ENCODE peak calls at places on chromosomes 3 and 15, in four cellular contexts. L is activated T-helper 1 cell treated with anti-CD3 and anti-CD28 coated beads, Interleukin-2, amount 50 U/mL, for 16 hours; S is DMS153; Y is stimulated activated naive CD8-positive, alpha-beta T cell treated with anti-CD3 and anti-CD28 coated beads, Interleukin-15, amount 100 ng/mL, for 72 hours. B is an unnamed sample.

GRCh38 chr3:57079221-57079831 is 18.9 kb downstream of the SPATA12 start:
- DNase-seq in S (no peak), Y (peak; percentile 18), L (no peak), B (no peak)

GRCh38 chr3:197154-197855 is 742 bp downstream of the CHL1 start:
- DNase-seq in Y (no peak), L (no peak), S (no peak), B (no peak)

GRCh38 chr3:162130582-162130981 is 634.0 kb downstream of the OTOL1 start:
- DNase-seq in S (no peak), Y (no peak), L (no peak), B (no peak)

GRCh38 chr3:61812517-61812916 is 251.1 kb downstream of the PTPRG start:
- DNase-seq in S (no peak), Y (no peak), L (no peak), B (no peak)

GRCh38 chr15:60096157-60096556 is 92.0 kb downstream of the FOXB1 start:
- DNase-seq in S (no peak), L (no peak), Y (no peak), B (no peak)

GRCh38 chr15:57216288-57216687 is 160.0 kb upstream of the CGNL1 start:
- DNase-seq in Y (no peak), S (no peak), L (no peak), B (peak; percentile 51)

GRCh38 chr3:82875401-82875800 is 1114.0 kb upstream of the GBE1 start:
- DNase-seq in L (no peak), Y (no peak), S (no peak), B (no peak)

GRCh38 chr3:33746412-33747116 is 28.5 kb upstream of the CLASP2 start:
- DNase-seq in Y (no peak), S (no peak), L (no peak), B (no peak)

GRCh38 chr3:112378989-112379692 is 46.2 kb downstream of the CD200 start:
- DNase-seq in L (no peak), Y (no peak), S (no peak), B (no peak)

GRCh38 chr15:52078876-52079700 is 33.5 kb downstream of the BCL2L10 start:
- DNase-seq in S (no peak), L (peak; percentile 72), Y (peak; percentile 73), B (peak; percentile 68)

B was measured in SJSA1.